ENCODE peak calls at places on chromosomes 4 and X, in seven cellular contexts. One of them, this sample, is unnamed.
A peak's percentile ranks its signal among the peaks of the same experiment; 100 is the strongest.

GRCh38 chr4:16977081-16977480 is 78.6 kb upstream of the LDB2 start:
- DNase-seq in SK-MEL-5: no peak
- DNase-seq in glutamatergic neuron: no peak
- DNase-seq in mucosa of descending colon: no peak
- DNase-seq in neural progenitor cell: no peak
- DNase-seq in T-helper 2 cell: no peak
- DNase-seq in kidney glomerular epithelial cell: no peak
- DNase-seq in this sample: no peak

GRCh38 chr4:93501946-93502345 is 326.6 kb upstream of the ATOH1 start:
- DNase-seq in SK-MEL-5: no peak
- DNase-seq in glutamatergic neuron: no peak
- DNase-seq in mucosa of descending colon: no peak
- DNase-seq in neural progenitor cell: no peak
- DNase-seq in T-helper 2 cell: no peak
- DNase-seq in kidney glomerular epithelial cell: no peak
- DNase-seq in this sample: no peak

GRCh38 chr4:771464-771863 is 54.5 kb downstream of the CPLX1 start:
- DNase-seq in SK-MEL-5: no peak
- DNase-seq in glutamatergic neuron: no peak
- DNase-seq in mucosa of descending colon: no peak
- DNase-seq in neural progenitor cell: no peak
- DNase-seq in T-helper 2 cell: no peak
- DNase-seq in kidney glomerular epithelial cell: no peak
- DNase-seq in this sample: no peak

GRCh38 chr4:60443068-60443467 is 757.1 kb upstream of the ADGRL3 start:
- DNase-seq in SK-MEL-5: no peak
- DNase-seq in glutamatergic neuron: no peak
- DNase-seq in mucosa of descending colon: no peak
- DNase-seq in neural progenitor cell: no peak
- DNase-seq in T-helper 2 cell: no peak
- DNase-seq in kidney glomerular epithelial cell: no peak
- DNase-seq in this sample: no peak

GRCh38 chr4:23085249-23085568 is 392.5 kb downstream of the GBA3 start:
- DNase-seq in SK-MEL-5: no peak
- DNase-seq in glutamatergic neuron: no peak
- DNase-seq in mucosa of descending colon: no peak
- DNase-seq in neural progenitor cell: no peak
- DNase-seq in T-helper 2 cell: no peak
- DNase-seq in kidney glomerular epithelial cell: no peak
- DNase-seq in this sample: no peak

GRCh38 chr4:153421980-153422379 is 44.2 kb upstream of the TMEM131L start:
- DNase-seq in SK-MEL-5: no peak
- DNase-seq in glutamatergic neuron: no peak
- DNase-seq in mucosa of descending colon: no peak
- DNase-seq in neural progenitor cell: no peak
- DNase-seq in T-helper 2 cell: no peak
- DNase-seq in kidney glomerular epithelial cell: no peak
- DNase-seq in this sample: no peak

GRCh38 chr4:1809754-1810502 is 16.8 kb downstream of the FGFR3 start:
- DNase-seq in SK-MEL-5: peak; percentile 70
- DNase-seq in glutamatergic neuron: peak; percentile 91
- DNase-seq in mucosa of descending colon: peak; percentile 80
- DNase-seq in neural progenitor cell: peak; percentile 89
- DNase-seq in T-helper 2 cell: peak; percentile 29
- DNase-seq in kidney glomerular epithelial cell: peak; percentile 35
- DNase-seq in this sample: peak; percentile 57

GRCh38 chr4:160129439-160129838 is 1026.6 kb downstream of the RAPGEF2 start:
- DNase-seq in SK-MEL-5: no peak
- DNase-seq in glutamatergic neuron: no peak
- DNase-seq in mucosa of descending colon: no peak
- DNase-seq in neural progenitor cell: no peak
- DNase-seq in T-helper 2 cell: no peak
- DNase-seq in kidney glomerular epithelial cell: peak; percentile 23
- DNase-seq in this sample: no peak

GRCh38 chr4:94642561-94642866 is 115.2 kb upstream of the BMPR1B start:
- DNase-seq in SK-MEL-5: no peak
- DNase-seq in glutamatergic neuron: no peak
- DNase-seq in mucosa of descending colon: no peak
- DNase-seq in neural progenitor cell: no peak
- DNase-seq in T-helper 2 cell: no peak
- DNase-seq in kidney glomerular epithelial cell: peak; percentile 49
- DNase-seq in this sample: no peak

GRCh38 chr4:100168521-100168920 is 21.7 kb downstream of the DDIT4L start:
- DNase-seq in SK-MEL-5: no peak
- DNase-seq in glutamatergic neuron: no peak
- DNase-seq in mucosa of descending colon: no peak
- DNase-seq in neural progenitor cell: no peak
- DNase-seq in T-helper 2 cell: no peak
- DNase-seq in kidney glomerular epithelial cell: no peak
- DNase-seq in this sample: no peak

GRCh38 chr4:61511716-61512488 is 311.8 kb downstream of the ADGRL3 start:
- DNase-seq in SK-MEL-5: no peak
- DNase-seq in glutamatergic neuron: no peak
- DNase-seq in mucosa of descending colon: no peak
- DNase-seq in neural progenitor cell: no peak
- DNase-seq in T-helper 2 cell: no peak
- DNase-seq in kidney glomerular epithelial cell: peak; percentile 64
- DNase-seq in this sample: no peak

GRCh38 chrX:136839196-136839595 is 41.3 kb downstream of the RBMX start:
- DNase-seq in SK-MEL-5: no peak
- DNase-seq in glutamatergic neuron: no peak
- DNase-seq in mucosa of descending colon: no peak
- DNase-seq in neural progenitor cell: no peak
- DNase-seq in T-helper 2 cell: no peak
- DNase-seq in kidney glomerular epithelial cell: no peak
- DNase-seq in this sample: no peak

GRCh38 chrX:70096052-70096451 is 33.8 kb downstream of the OTUD6A start:
- DNase-seq in SK-MEL-5: peak; percentile 45
- DNase-seq in glutamatergic neuron: no peak
- DNase-seq in mucosa of descending colon: peak; percentile 2
- DNase-seq in neural progenitor cell: peak; percentile 16
- DNase-seq in T-helper 2 cell: no peak
- DNase-seq in kidney glomerular epithelial cell: peak; percentile 0
- DNase-seq in this sample: no peak

GRCh38 chr4:173146456-173146855 is 22.2 kb upstream of the GALNT7 start:
- DNase-seq in SK-MEL-5: no peak
- DNase-seq in glutamatergic neuron: no peak
- DNase-seq in mucosa of descending colon: no peak
- DNase-seq in neural progenitor cell: no peak
- DNase-seq in T-helper 2 cell: no peak
- DNase-seq in kidney glomerular epithelial cell: no peak
- DNase-seq in this sample: no peak

GRCh38 chr4:150119492-150119891 is 41.2 kb downstream of the DCLK2 start:
- DNase-seq in SK-MEL-5: no peak
- DNase-seq in glutamatergic neuron: no peak
- DNase-seq in mucosa of descending colon: no peak
- DNase-seq in neural progenitor cell: no peak
- DNase-seq in T-helper 2 cell: no peak
- DNase-seq in kidney glomerular epithelial cell: peak; percentile 82
- DNase-seq in this sample: no peak

GRCh38 chr4:153464068-153464467 is 2.1 kb upstream of the TMEM131L start:
- DNase-seq in SK-MEL-5: no peak
- DNase-seq in glutamatergic neuron: no peak
- DNase-seq in mucosa of descending colon: no peak
- DNase-seq in neural progenitor cell: no peak
- DNase-seq in T-helper 2 cell: no peak
- DNase-seq in kidney glomerular epithelial cell: peak; percentile 59
- DNase-seq in this sample: no peak

GRCh38 chrX:143635915-143636314 is at the start of gene SLITRK4:
- DNase-seq in SK-MEL-5: peak; percentile 34
- DNase-seq in glutamatergic neuron: peak; percentile 41
- DNase-seq in mucosa of descending colon: no peak
- DNase-seq in neural progenitor cell: peak; percentile 77
- DNase-seq in T-helper 2 cell: no peak
- DNase-seq in kidney glomerular epithelial cell: peak; percentile 24
- DNase-seq in this sample: no peak

GRCh38 chr4:9898596-9899345 is 117.3 kb downstream of the DRD5 start:
- DNase-seq in SK-MEL-5: peak; percentile 82
- DNase-seq in glutamatergic neuron: peak; percentile 32
- DNase-seq in mucosa of descending colon: peak; percentile 50
- DNase-seq in neural progenitor cell: peak; percentile 87
- DNase-seq in T-helper 2 cell: no peak
- DNase-seq in kidney glomerular epithelial cell: peak; percentile 58
- DNase-seq in this sample: no peak

This sample was measured in KG1.